ENCODE peak calls at places on chromosomes 16 and 17, in five cellular contexts. One of them, this sample, is unnamed.
A peak's percentile ranks its signal among the peaks of the same experiment; 100 is the strongest.

GRCh38 chr16:66286527-66286926 is 80.0 kb upstream of the CDH5 start:
- DNase-seq in mesendoderm: no peak
- DNase-seq in tibial nerve: no peak
- DNase-seq in MM.1S: no peak
- DNase-seq in A549: no peak
- DNase-seq in this sample: no peak

GRCh38 chr16:1312459-1312801 is 3.0 kb downstream of the UBE2I start:
- DNase-seq in tibial nerve: no peak
- DNase-seq in A549: no peak
- DNase-seq in MM.1S: no peak
- DNase-seq in mesendoderm: no peak
- DNase-seq in this sample: no peak

GRCh38 chr16:70694088-70694487 is 8.2 kb upstream of the MTSS2 start:
- DNase-seq in mesendoderm: peak; percentile 98
- DNase-seq in A549: peak; percentile 95
- DNase-seq in tibial nerve: no peak
- DNase-seq in MM.1S: no peak
- DNase-seq in this sample: no peak

GRCh38 chr17:68197997-68198930 is 49.6 kb upstream of the AMZ2 start:
- DNase-seq in MM.1S: no peak
- DNase-seq in mesendoderm: peak; percentile 47
- DNase-seq in tibial nerve: no peak
- DNase-seq in A549: peak; percentile 24
- DNase-seq in this sample: no peak

GRCh38 chr16:8885674-8886592 is 3.8 kb downstream of the LITAFD start:
- DNase-seq in A549: no peak
- DNase-seq in mesendoderm: peak; percentile 50
- DNase-seq in MM.1S: no peak
- DNase-seq in tibial nerve: no peak
- DNase-seq in this sample: peak; percentile 51

GRCh38 chr16:79658301-79659001 is 57.9 kb upstream of the MAF start:
- DNase-seq in tibial nerve: no peak
- DNase-seq in MM.1S: no peak
- DNase-seq in A549: peak; percentile 29
- DNase-seq in mesendoderm: no peak
- DNase-seq in this sample: no peak

GRCh38 chr17:2707721-2708584 is 3.6 kb downstream of the CLUH start:
- DNase-seq in A549: peak; percentile 76
- DNase-seq in MM.1S: no peak
- DNase-seq in mesendoderm: peak; percentile 60
- DNase-seq in tibial nerve: no peak
- DNase-seq in this sample: peak; percentile 77

GRCh38 chr17:2828396-2829038 is 32.3 kb downstream of the RAP1GAP2 start:
- DNase-seq in mesendoderm: peak; percentile 91
- DNase-seq in A549: peak; percentile 91
- DNase-seq in MM.1S: peak; percentile 70
- DNase-seq in tibial nerve: peak; percentile 59
- DNase-seq in this sample: peak; percentile 87

GRCh38 chr17:63609820-63610573 is 9.3 kb downstream of the TACO1 start:
- DNase-seq in tibial nerve: no peak
- DNase-seq in MM.1S: no peak
- DNase-seq in mesendoderm: no peak
- DNase-seq in A549: no peak
- DNase-seq in this sample: no peak

GRCh38 chr16:67241008-67241900 is 6.0 kb downstream of the FHOD1 start:
- DNase-seq in mesendoderm: peak; percentile 84
- DNase-seq in MM.1S: no peak
- DNase-seq in A549: peak; percentile 76
- DNase-seq in tibial nerve: no peak
- DNase-seq in this sample: no peak

GRCh38 chr17:45147102-45147580 is 1.1 kb upstream of the HEXIM1 start:
- DNase-seq in A549: peak; percentile 66
- DNase-seq in MM.1S: no peak
- DNase-seq in tibial nerve: peak; percentile 70
- DNase-seq in mesendoderm: no peak
- DNase-seq in this sample: peak; percentile 43

GRCh38 chr16:1941924-1942809 is 832 bp downstream of the MSRB1 start:
- DNase-seq in mesendoderm: no peak
- DNase-seq in MM.1S: no peak
- DNase-seq in tibial nerve: no peak
- DNase-seq in A549: no peak
- DNase-seq in this sample: no peak

GRCh38 chr17:45264988-45265387 is 3.1 kb upstream of the SPATA32 start:
- DNase-seq in tibial nerve: no peak
- DNase-seq in MM.1S: no peak
- DNase-seq in A549: no peak
- DNase-seq in mesendoderm: no peak
- DNase-seq in this sample: no peak

GRCh38 chr17:82914375-82914774 is 74.6 kb upstream of the ZNF750 start:
- DNase-seq in MM.1S: no peak
- DNase-seq in tibial nerve: no peak
- DNase-seq in mesendoderm: no peak
- DNase-seq in A549: peak; percentile 54
- DNase-seq in this sample: no peak

GRCh38 chr17:7915611-7916382 is at the start of gene RNF227:
- DNase-seq in mesendoderm: peak; percentile 93
- DNase-seq in MM.1S: peak; percentile 56
- DNase-seq in tibial nerve: peak; percentile 90
- DNase-seq in A549: peak; percentile 62
- DNase-seq in this sample: peak; percentile 94

GRCh38 chr17:74298690-74299617 is 24.9 kb downstream of the DNAI2 start:
- DNase-seq in A549: no peak
- DNase-seq in mesendoderm: no peak
- DNase-seq in tibial nerve: no peak
- DNase-seq in MM.1S: no peak
- DNase-seq in this sample: no peak

GRCh38 chr16:57620316-57621231 is 7.9 kb upstream of the ADGRG1 start:
- DNase-seq in A549: no peak
- DNase-seq in mesendoderm: peak; percentile 50
- DNase-seq in MM.1S: no peak
- DNase-seq in tibial nerve: no peak
- DNase-seq in this sample: no peak
- H3K27ac ChIP-seq in A549: peak overlapping the region; percentile 98
- H3K27ac ChIP-seq in mesendoderm: no peak overlapping the region
- H3K27ac ChIP-seq in MM.1S: peak overlapping the region; percentile 43
- H3K27ac ChIP-seq in tibial nerve: peak overlapping the region; percentile 35
- H3K27ac ChIP-seq in this sample: no peak overlapping the region

GRCh38 chr16:74302341-74302740 is 5.7 kb downstream of the PSMD7 start:
- DNase-seq in tibial nerve: no peak
- DNase-seq in mesendoderm: no peak
- DNase-seq in MM.1S: no peak
- DNase-seq in A549: no peak
- DNase-seq in this sample: no peak

GRCh38 chr16:74298104-74298503 is 1.5 kb downstream of the PSMD7 start:
- DNase-seq in A549: no peak
- DNase-seq in mesendoderm: no peak
- DNase-seq in MM.1S: no peak
- DNase-seq in tibial nerve: no peak
- DNase-seq in this sample: no peak

GRCh38 chr16:74296120-74296464 is 522 bp upstream of the PSMD7 start:
- DNase-seq in A549: no peak
- DNase-seq in mesendoderm: no peak
- DNase-seq in MM.1S: no peak
- DNase-seq in tibial nerve: no peak
- DNase-seq in this sample: no peak

GRCh38 chr16:74296465-74297295 is at the start of gene PSMD7:
- DNase-seq in mesendoderm: peak; percentile 95
- DNase-seq in tibial nerve: peak; percentile 89
- DNase-seq in A549: peak; percentile 87
- DNase-seq in MM.1S: peak; percentile 82
- DNase-seq in this sample: peak; percentile 91

DNA sequence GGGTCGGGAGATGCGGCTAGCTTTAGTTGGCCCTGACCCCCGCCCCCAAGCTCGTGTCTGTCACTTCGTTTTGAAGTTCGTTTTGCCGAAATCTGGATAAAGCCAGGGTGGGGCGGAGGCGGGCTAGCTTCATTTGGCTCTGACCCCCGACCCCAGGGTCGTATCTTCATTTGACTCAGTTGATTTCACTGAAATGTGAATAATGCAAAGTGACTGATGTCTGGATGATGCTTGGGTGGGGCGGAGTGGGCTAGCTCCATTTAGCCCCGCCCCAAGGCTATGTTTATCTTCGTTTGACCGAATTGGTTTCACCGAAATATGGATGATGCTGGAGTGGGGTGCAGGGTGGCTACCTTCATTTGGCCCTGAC is 667 bp downstream of the PSMD7 start:
- DNase-seq in MM.1S: peak; percentile 36
- DNase-seq in tibial nerve: no peak
- DNase-seq in mesendoderm: peak; percentile 35
- DNase-seq in A549: peak; percentile 61
- DNase-seq in this sample: no peak
- H3K4me3 ChIP-seq in MM.1S: peak overlapping the region; percentile 89
- H3K4me3 ChIP-seq in tibial nerve: peak overlapping the region; percentile 59
- H3K4me3 ChIP-seq in mesendoderm: peak overlapping the region; percentile 98
- H3K4me3 ChIP-seq in A549: peak overlapping the region; percentile 97
- H3K4me3 ChIP-seq in this sample: peak overlapping the region; percentile 98

GRCh38 chr17:76501827-76502307 is 644 bp upstream of the RHBDF2 start:
- DNase-seq in MM.1S: no peak
- DNase-seq in tibial nerve: no peak
- DNase-seq in A549: no peak
- DNase-seq in mesendoderm: peak; percentile 33
- DNase-seq in this sample: no peak
- H3K27ac ChIP-seq in MM.1S: peak overlapping the region; percentile 41
- H3K27ac ChIP-seq in tibial nerve: peak overlapping the region; percentile 80
- H3K27ac ChIP-seq in A549: peak overlapping the region; percentile 96
- H3K27ac ChIP-seq in mesendoderm: no peak overlapping the region
- H3K27ac ChIP-seq in this sample: peak overlapping the region; percentile 54

GRCh38 chr17:77958716-77959215 is 263 bp downstream of the TNRC6C start:
- DNase-seq in MM.1S: no peak
- DNase-seq in tibial nerve: no peak
- DNase-seq in mesendoderm: no peak
- DNase-seq in A549: peak; percentile 33
- DNase-seq in this sample: no peak
- H3K4me3 ChIP-seq in MM.1S: no peak overlapping the region
- H3K4me3 ChIP-seq in tibial nerve: no peak overlapping the region
- H3K4me3 ChIP-seq in mesendoderm: no peak overlapping the region
- H3K4me3 ChIP-seq in A549: peak overlapping the region; percentile 81
- H3K4me3 ChIP-seq in this sample: peak overlapping the region; percentile 16